ENCODE peak calls at places on chromosomes 11 and 22, in four cellular contexts. N is neural progenitor cell, C is spleen, I is gastrocnemius medialis. X is an unnamed sample.

GRCh38 chr11:110490886-110491285 is 61.1 kb downstream of the FDX1 start:
- DNase-seq in N (no peak), C (no peak), I (peak; percentile 48), X (peak; percentile 35)

GRCh38 chr11:84833488-84834086 is 793.6 kb downstream of the DLG2 start:
- DNase-seq in N (no peak), C (no peak), I (no peak), X (no peak)

GRCh38 chr11:128247235-128247594 is 340.1 kb downstream of the ETS1 start:
- DNase-seq in N (no peak), C (no peak), I (no peak), X (no peak)

GRCh38 chr11:73308963-73309960 is 1.2 kb downstream of the ARHGEF17 start:
- DNase-seq in N (peak; percentile 95), C (peak; percentile 91), I (peak; percentile 76), X (peak; percentile 80)

GRCh38 chr11:69876013-69876412 is 56.8 kb upstream of the FGF3 start:
- DNase-seq in N (no peak), C (peak; percentile 50), I (no peak), X (no peak)

GRCh38 chr11:47524200-47524874 is 28.6 kb downstream of the CELF1 start:
- DNase-seq in N (no peak), C (no peak), I (peak; percentile 55), X (no peak)

GRCh38 chr22:45887202-45888131 is 89.5 kb downstream of the WNT7B start:
- DNase-seq in N (no peak), C (peak; percentile 60), I (peak; percentile 7), X (no peak)

GRCh38 chr22:42596863-42597530 is 17.7 kb downstream of the POLDIP3 start:
- DNase-seq in N (no peak), C (no peak), I (no peak), X (no peak)

GRCh38 chr11:62958547-62959071 is 26.2 kb downstream of the SLC22A6 start:
- DNase-seq in N (no peak), C (no peak), I (no peak), X (no peak)

GRCh38 chr11:67345949-67346819 is 7.2 kb downstream of the POLD4 start:
- DNase-seq in N (peak; percentile 44), C (no peak), I (no peak), X (no peak)

GRCh38 chr22:37187891-37188761 is at the start of gene C1QTNF6:
- DNase-seq in N (peak; percentile 86), C (peak; percentile 75), I (no peak), X (no peak)

GRCh38 chr22:27797793-27798525 is 3.6 kb downstream of the MN1 start:
- DNase-seq in N (peak; percentile 57), C (no peak), I (peak; percentile 86), X (no peak)
- H3K27me3 ChIP-seq in N (peaks cover 60% of the 10 kb centered on the region), C (peaks cover 18% of the 10 kb centered on the region), I (no peaks in the 10 kb centered on the region), X (peaks cover 6% of the 10 kb centered on the region)

GRCh38 chr11:44301856-44302231 is 8.1 kb downstream of the ALX4 start:
- DNase-seq in N (no peak), C (no peak), I (no peak), X (no peak)

GRCh38 chr11:44300881-44301855 is 8.8 kb downstream of the ALX4 start:
- DNase-seq in N (no peak), C (no peak), I (no peak), X (peak; percentile 58)

GRCh38 chr11:44303401-44303938 is 6.5 kb downstream of the ALX4 start:
- DNase-seq in N (no peak), C (no peak), I (no peak), X (no peak)

GRCh38 chr11:44304091-44305084 is 5.6 kb downstream of the ALX4 start:
- DNase-seq in N (peak; percentile 86), C (no peak), I (no peak), X (no peak)

DNA sequence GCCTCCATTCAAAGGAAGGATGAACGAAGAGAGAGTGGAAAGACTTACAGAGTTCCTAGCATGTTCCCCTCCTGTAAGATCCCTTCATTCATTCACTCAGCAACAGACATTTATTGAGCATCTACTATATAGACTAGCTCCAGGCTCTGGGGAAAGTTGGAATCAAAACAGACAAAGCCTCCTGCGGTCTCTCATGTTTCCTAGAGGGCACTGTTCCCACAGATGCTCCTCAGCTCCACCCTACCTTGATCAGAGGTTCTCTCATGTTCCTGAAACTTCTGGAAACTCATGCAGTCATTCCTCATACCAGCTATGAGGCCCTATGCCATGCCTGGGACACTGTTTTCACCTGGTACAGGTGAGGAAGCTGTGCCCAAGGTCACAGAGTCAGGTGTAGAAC is 11.1 kb downstream of the ALX4 start:
- DNase-seq in N (no peak), C (no peak), I (no peak), X (no peak)
- TF ChIP-seq CTCF in N (no peak), C (no peak), I (no peak), X (no peak)

GRCh38 chr11:45390407-45390806 is 104.3 kb upstream of the SYT13 start:
- DNase-seq in N (no peak), C (no peak), I (no peak), X (no peak)
- H3K27me3 ChIP-seq in N (no peaks in the 10 kb centered on the region), C (no peaks in the 10 kb centered on the region), I (peaks cover 5% of the 10 kb centered on the region), X (peaks cover 3% of the 10 kb centered on the region)

GRCh38 chr11:129750343-129751292 is 65.0 kb upstream of the TMEM45B start:
- DNase-seq in N (peak; percentile 91), C (peak; percentile 93), I (peak; percentile 37), X (peak; percentile 2)
- TF ChIP-seq CTCF in N (peak; percentile 92), C (peak; percentile 96), I (peak; percentile 98), X (peak; percentile 89)

DNA sequence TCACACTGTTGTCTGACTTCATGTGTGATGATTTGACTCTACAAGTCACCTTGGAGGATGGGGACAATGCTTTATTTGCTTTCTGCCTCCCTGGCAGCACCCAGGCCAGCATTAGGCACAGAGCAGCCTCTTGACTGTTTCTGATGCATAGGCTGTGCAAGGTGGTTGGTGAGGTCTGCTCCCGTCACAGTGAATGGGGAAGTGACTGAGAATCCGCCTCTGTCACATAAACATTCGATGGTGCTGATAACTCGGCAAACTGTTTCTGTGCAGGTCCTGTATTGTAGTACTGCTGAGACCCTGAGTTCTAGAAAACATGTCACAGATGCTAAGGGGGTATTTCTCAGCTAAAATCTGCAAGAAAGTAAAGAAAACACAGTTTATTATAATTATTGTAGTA is 25.0 kb upstream of the RCN1 start:
- DNase-seq in N (no peak), C (no peak), I (no peak), X (no peak)
- H3K27me3 ChIP-seq in N (no peaks in the 10 kb centered on the region), C (no peaks in the 10 kb centered on the region), I (no peaks in the 10 kb centered on the region), X (peaks cover 28% of the 10 kb centered on the region)

GRCh38 chr11:123696183-123696582 is 41.8 kb upstream of the SCN3B start:
- DNase-seq in N (no peak), C (no peak), I (no peak), X (no peak)
- TF ChIP-seq CTCF in N (peak; percentile 9), C (no peak), I (no peak), X (no peak)

GRCh38 chr11:61575886-61576516 is 4.9 kb downstream of the SYT7 start:
- DNase-seq in N (no peak), C (no peak), I (no peak), X (no peak)
- H3K27me3 ChIP-seq in N (peaks cover 26% of the 10 kb centered on the region), C (peaks cover 14% of the 10 kb centered on the region), I (peaks cover 2% of the 10 kb centered on the region), X (peaks cover 38% of the 10 kb centered on the region)

DNA sequence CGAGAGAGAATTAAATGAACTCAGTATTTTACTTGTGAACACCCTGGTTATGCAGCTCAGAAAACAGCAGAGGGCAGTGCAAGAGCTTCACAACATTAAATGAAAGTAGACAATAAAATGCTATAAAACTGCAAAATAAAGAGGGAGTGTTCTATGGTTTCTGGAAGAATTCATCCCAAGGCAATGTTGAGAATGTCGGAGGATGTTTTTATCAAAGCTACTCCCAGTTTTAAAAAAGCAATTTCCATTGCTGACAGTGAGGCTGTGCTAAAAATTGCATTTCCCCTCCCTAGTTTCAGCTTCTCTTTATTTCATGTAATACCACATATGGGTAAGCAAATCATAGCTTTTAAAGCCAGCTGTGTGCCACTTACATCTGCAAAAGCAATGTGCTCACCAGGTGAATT is 296.9 kb downstream of the RAB38 start:
- DNase-seq in N (peak; percentile 50), C (no peak), I (no peak), X (peak; percentile 79)
- TF ChIP-seq CTCF in N (peak; percentile 69), C (no peak), I (no peak), X (peak; percentile 71)